ENCODE peak calls at places on chromosomes 4 and X, in six cellular contexts. T is OCI-LY7; E is fibroblast of mammary gland; D is CD8-positive, alpha-beta T cell; P is dorsolateral prefrontal cortex; V is colonic mucosa. H is an unnamed sample.

GRCh38 chrX:39149761-39150160 is 348.5 kb downstream of the MID1IP1 start:
- DNase-seq in T (peak), E (peak), V (peak), D (peak), P (peak), H (peak)

GRCh38 chrX:103250977-103251376 is 4.0 kb downstream of the TCEAL8 start:
- DNase-seq in V (no peak), E (no peak), T (no peak), P (no peak), D (no peak), H (no peak)

GRCh38 chr4:138863160-138863559 is 152.4 kb upstream of the NOCT start:
- DNase-seq in P (no peak), E (no peak), T (no peak), D (no peak), V (no peak), H (no peak)

GRCh38 chr4:47562297-47562696 is 77.2 kb downstream of the ATP10D start:
- DNase-seq in T (no peak), E (no peak), V (no peak), D (no peak), P (no peak), H (no peak)

GRCh38 chr4:79235074-79235473 is 90.8 kb downstream of the NAA11 start:
- DNase-seq in D (no peak), P (no peak), V (no peak), T (no peak), E (no peak), H (no peak)

GRCh38 chrX:1874899-1875298 is 260.0 kb downstream of the ASMT start:
- DNase-seq in T (no peak), E (no peak), V (no peak), P (no peak), D (no peak), H (no peak)

GRCh38 chr4:177008071-177008835 is 215.5 kb upstream of the VEGFC start:
- DNase-seq in P (no peak), T (no peak), E (peak), V (no peak), D (no peak), H (no peak)

GRCh38 chr4:128835498-128836222 is 26.2 kb downstream of the JADE1 start:
- DNase-seq in T (no peak), E (peak), D (no peak), P (no peak), V (no peak), H (no peak)

GRCh38 chrX:129779747-129780146 is at the start of gene SASH3:
- DNase-seq in P (no peak), E (no peak), D (peak), V (no peak), T (peak), H (peak)

GRCh38 chr4:48033825-48034413 is 17.3 kb downstream of the NIPAL1 start:
- DNase-seq in P (no peak), T (peak), E (peak), D (peak), V (peak), H (no peak)

GRCh38 chrX:44071847-44072545 is 98.8 kb upstream of the NDP start:
- DNase-seq in T (no peak), P (no peak), D (no peak), E (peak), V (no peak), H (no peak)

GRCh38 chr4:54588404-54588803 is 69.4 kb upstream of the KIT start:
- DNase-seq in E (no peak), V (no peak), D (no peak), P (no peak), T (no peak), H (no peak)

GRCh38 chr4:133147365-133147821 is 1.7 kb upstream of the PCDH10 start:
- DNase-seq in E (no peak), P (no peak), T (no peak), D (no peak), V (no peak), H (no peak)

GRCh38 chr4:139312552-139313332 is 10.5 kb upstream of the NDUFC1 start:
- DNase-seq in E (no peak), P (no peak), T (peak), V (no peak), D (no peak), H (no peak)

GRCh38 chrX:9614016-9614415 is 149.2 kb downstream of the TBL1X start:
- DNase-seq in V (no peak), T (no peak), D (no peak), E (peak), P (no peak), H (no peak)

GRCh38 chr4:116122131-116122530 is 963.2 kb downstream of the TRAM1L1 start:
- DNase-seq in E (no peak), T (no peak), D (no peak), V (no peak), P (no peak), H (no peak)

DNA sequence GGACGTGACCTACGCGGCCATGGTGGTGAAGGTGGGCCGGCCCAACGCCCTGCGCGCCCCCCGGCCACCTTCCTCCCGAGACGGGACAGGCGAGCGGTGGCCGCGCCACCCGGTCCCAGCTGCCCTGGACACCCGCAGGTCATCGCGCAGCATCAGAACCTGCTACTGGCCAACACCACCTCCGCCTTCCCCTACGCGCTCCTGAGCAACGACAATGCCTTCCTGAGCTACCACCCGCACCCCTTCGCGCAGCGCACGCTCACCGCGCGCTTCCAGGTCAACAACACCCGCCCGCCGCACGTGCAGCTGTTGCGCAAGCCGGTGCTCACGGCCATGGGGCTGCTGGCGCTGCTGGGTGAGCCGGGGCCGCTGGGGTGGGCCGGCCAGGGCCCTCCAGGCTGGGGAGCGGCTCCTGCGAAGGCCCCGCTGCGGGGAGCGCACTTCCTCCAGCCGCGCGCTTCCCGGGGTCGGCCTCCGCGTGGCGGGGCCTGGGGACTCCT is 9.0 kb upstream of the SLC26A1 start:
- DNase-seq in D (no peak), V (no peak), P (no peak), E (peak), T (no peak), H (peak)
- H3K4me3 ChIP-seq in D (no peak), V (no peak), P (no peak), E (no peak), T (no peak), H (no peak)

GRCh38 chrX:119756926-119757635 is 1.3 kb upstream of the SOWAHD start:
- DNase-seq in V (no peak), T (peak), D (no peak), P (no peak), E (no peak), H (no peak)
- H3K4me3 ChIP-seq in V (peak), T (no peak), D (no peak), P (no peak), E (no peak), H (no peak)

DNA sequence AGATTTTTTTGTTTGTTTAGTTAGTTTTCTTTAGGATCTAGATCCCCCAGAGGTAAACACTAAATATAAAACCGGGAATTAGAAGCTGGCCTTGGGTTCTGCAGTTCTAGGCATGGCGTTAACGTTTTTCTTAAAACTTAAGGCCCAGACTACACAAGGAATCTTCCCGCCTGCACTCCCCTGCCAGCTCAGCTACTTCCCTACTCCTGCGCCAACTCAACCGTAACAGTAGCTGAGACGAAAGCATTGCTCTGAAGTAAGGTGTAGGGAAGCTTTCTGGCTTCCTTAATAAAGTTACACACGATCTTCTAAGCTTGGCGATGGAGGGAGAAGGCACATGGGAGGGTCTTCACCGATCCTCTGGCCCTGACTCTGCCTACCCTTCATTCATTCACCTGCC is 37.1 kb downstream of the CPE start:
- DNase-seq in V (no peak), P (no peak), E (no peak), T (no peak), D (no peak), H (no peak)
- H3K4me3 ChIP-seq in V (no peak), P (no peak), E (no peak), T (no peak), D (no peak), H (no peak)

GRCh38 chr4:104591505-104591904 is 96.8 kb upstream of the CXXC4 start:
- DNase-seq in D (no peak), E (no peak), P (no peak), V (no peak), T (no peak), H (no peak)
- H3K4me3 ChIP-seq in D (no peak), E (no peak), P (no peak), V (no peak), T (no peak), H (no peak)

DNA sequence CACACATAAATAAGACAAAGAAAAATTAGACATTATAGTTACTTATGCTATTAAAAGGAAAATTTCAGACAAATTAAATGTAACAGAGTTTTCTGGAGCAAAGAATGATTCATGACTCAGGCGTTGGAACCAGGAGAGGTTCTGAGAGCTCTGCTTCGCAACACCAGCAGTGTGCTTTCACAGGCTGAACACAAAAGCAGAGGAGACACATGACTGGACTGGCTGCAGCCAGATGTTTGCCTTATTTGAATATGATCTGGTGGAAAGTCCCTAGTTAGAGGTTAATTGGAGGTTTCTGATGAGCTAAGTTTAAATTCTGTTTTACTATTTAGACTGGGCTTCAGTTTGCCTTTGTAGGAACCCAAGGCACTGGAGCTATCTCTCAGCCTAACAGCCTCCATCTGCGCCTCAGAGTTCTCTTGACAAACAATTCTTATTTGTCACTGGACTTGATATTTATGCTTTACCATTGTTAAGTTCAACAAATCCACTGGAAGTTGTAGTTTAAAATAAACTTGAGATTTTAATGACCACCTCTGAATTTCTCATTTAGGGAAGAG is 16.2 kb downstream of the BOD1L1 start:
- DNase-seq in E (peak), P (no peak), T (peak), D (no peak), V (no peak), H (no peak)
- H3K4me3 ChIP-seq in E (no peak), P (no peak), T (peak), D (no peak), V (no peak), H (no peak)

H was measured in tibial nerve.